ENCODE peak calls at places on chromosome 22, in six cellular contexts. O is hypothalamus, X is SJSA1, H is ACHN, S is SW 1271, W is AG04450. U is an unnamed sample.
A peak's percentile ranks its signal among the peaks of the same experiment; 100 is the strongest.

GRCh38 chr22:18023509-18024275 is 669 bp downstream of the MICAL3 start:
- DNase-seq in O (peak; percentile 25), X (peak; percentile 81), H (peak; percentile 80), S (peak; percentile 24), W (peak; percentile 48), U (peak; percentile 82)

GRCh38 chr22:39658367-39658766 is 87.8 kb downstream of the CACNA1I start:
- DNase-seq in O (no peak), X (no peak), H (no peak), S (no peak), W (no peak), U (no peak)

GRCh38 chr22:36222887-36223450 is 16.4 kb downstream of the APOL2 start:
- DNase-seq in O (no peak), X (peak; percentile 24), H (no peak), S (no peak), W (no peak), U (no peak)

GRCh38 chr22:22380098-22381030 is 128.2 kb downstream of the ZNF280B start:
- DNase-seq in O (no peak), X (peak; percentile 32), H (peak; percentile 15), S (no peak), W (no peak), U (no peak)

GRCh38 chr22:36166518-36167220 is 6.1 kb upstream of the APOL3 start:
- DNase-seq in O (no peak), X (no peak), H (no peak), S (no peak), W (no peak), U (no peak)

GRCh38 chr22:47043835-47044721 is 281.6 kb downstream of the TBC1D22A start:
- DNase-seq in O (no peak), X (no peak), H (no peak), S (no peak), W (peak; percentile 4), U (no peak)

GRCh38 chr22:39244496-39245129 is at the start of gene PDGFB:
- DNase-seq in O (no peak), X (no peak), H (peak; percentile 78), S (no peak), W (no peak), U (peak; percentile 68)

GRCh38 chr22:30743257-30744020 is 48.8 kb downstream of the OSBP2 start:
- DNase-seq in O (no peak), X (no peak), H (no peak), S (no peak), W (no peak), U (no peak)

GRCh38 chr22:28769394-28770085 is 3.0 kb upstream of the CCDC117 start:
- DNase-seq in O (no peak), X (no peak), H (no peak), S (no peak), W (no peak), U (no peak)

GRCh38 chr22:18110194-18110943 is at the start of gene TUBA8:
- DNase-seq in O (no peak), X (no peak), H (peak; percentile 55), S (no peak), W (no peak), U (peak; percentile 44)

GRCh38 chr22:47628477-47629272 is 866.2 kb downstream of the TBC1D22A start:
- DNase-seq in O (no peak), X (no peak), H (no peak), S (no peak), W (no peak), U (no peak)

GRCh38 chr22:25282671-25283561 is 63.5 kb downstream of the CRYBB2 start:
- DNase-seq in O (no peak), X (no peak), H (no peak), S (no peak), W (no peak), U (no peak)

GRCh38 chr22:42801537-42802165 is 55.4 kb downstream of the ARFGAP3 start:
- DNase-seq in O (no peak), X (no peak), H (no peak), S (no peak), W (no peak), U (no peak)

GRCh38 chr22:35568751-35569725 is 28.4 kb downstream of the RASD2 start:
- DNase-seq in O (no peak), X (no peak), H (peak; percentile 31), S (no peak), W (no peak), U (no peak)

GRCh38 chr22:44333847-44334635 is 21.3 kb upstream of the SHISAL1 start:
- DNase-seq in O (no peak), X (no peak), H (no peak), S (no peak), W (no peak), U (no peak)

GRCh38 chr22:38353701-38354100 is 36.5 kb upstream of the CSNK1E start:
- DNase-seq in O (no peak), X (no peak), H (no peak), S (no peak), W (no peak), U (no peak)

GRCh38 chr22:42591987-42592386 is 22.7 kb downstream of the POLDIP3 start:
- DNase-seq in O (no peak), X (no peak), H (no peak), S (no peak), W (no peak), U (no peak)

GRCh38 chr22:29314537-29315285 is 786 bp downstream of the RASL10A start:
- DNase-seq in O (no peak), X (peak; percentile 41), H (no peak), S (no peak), W (no peak), U (no peak)

GRCh38 chr22:46044718-46045458 is 67.9 kb upstream of the WNT7B start:
- DNase-seq in O (no peak), X (no peak), H (no peak), S (no peak), W (no peak), U (no peak)

GRCh38 chr22:46053563-46054090 is 76.7 kb upstream of the WNT7B start:
- DNase-seq in O (no peak), X (peak; percentile 71), H (peak; percentile 73), S (peak; percentile 42), W (no peak), U (peak; percentile 93)

GRCh38 chr22:19469421-19469820 is 9.6 kb downstream of the UFD1 start:
- DNase-seq in O (no peak), X (no peak), H (no peak), S (no peak), W (no peak), U (no peak)

U was measured in frontal cortex.